ENCODE peak calls at places on chromosomes 3 and 15, in seven cellular contexts. One of them, this sample, is unnamed.
A peak's percentile ranks its signal among the peaks of the same experiment; 100 is the strongest.

GRCh38 chr3:27800261-27800660 is 78.1 kb upstream of the EOMES start:
- DNase-seq in cardiac muscle cell: no peak
- DNase-seq in uterus: no peak
- DNase-seq in IMR-90: peak; percentile 0
- DNase-seq in prostate gland: no peak
- DNase-seq in hepatocyte: no peak
- DNase-seq in ovary: no peak
- DNase-seq in this sample: no peak

GRCh38 chr3:81695302-81695701 is 66.1 kb downstream of the GBE1 start:
- DNase-seq in cardiac muscle cell: no peak
- DNase-seq in uterus: no peak
- DNase-seq in IMR-90: no peak
- DNase-seq in prostate gland: no peak
- DNase-seq in hepatocyte: no peak
- DNase-seq in ovary: no peak
- DNase-seq in this sample: no peak

GRCh38 chr3:72299823-72300222 is 514.9 kb upstream of the PROK2 start:
- DNase-seq in cardiac muscle cell: no peak
- DNase-seq in uterus: no peak
- DNase-seq in IMR-90: no peak
- DNase-seq in prostate gland: no peak
- DNase-seq in hepatocyte: no peak
- DNase-seq in ovary: no peak
- DNase-seq in this sample: no peak

GRCh38 chr15:70954733-70955132 is 62.1 kb downstream of the LRRC49 start:
- DNase-seq in cardiac muscle cell: no peak
- DNase-seq in uterus: no peak
- DNase-seq in IMR-90: no peak
- DNase-seq in prostate gland: no peak
- DNase-seq in hepatocyte: no peak
- DNase-seq in ovary: no peak
- DNase-seq in this sample: no peak

GRCh38 chr3:49248828-49249227 is 28.2 kb downstream of the C3orf62 start:
- DNase-seq in cardiac muscle cell: no peak
- DNase-seq in uterus: peak; percentile 33
- DNase-seq in IMR-90: peak; percentile 16
- DNase-seq in prostate gland: no peak
- DNase-seq in hepatocyte: peak; percentile 43
- DNase-seq in ovary: no peak
- DNase-seq in this sample: peak; percentile 23

GRCh38 chr15:73870700-73871408 is 2.5 kb upstream of the TBC1D21 start:
- DNase-seq in cardiac muscle cell: peak; percentile 54
- DNase-seq in uterus: peak; percentile 44
- DNase-seq in IMR-90: peak; percentile 18
- DNase-seq in prostate gland: no peak
- DNase-seq in hepatocyte: peak; percentile 33
- DNase-seq in ovary: peak; percentile 39
- DNase-seq in this sample: no peak

GRCh38 chr3:189907803-189908202 is 212.9 kb downstream of the P3H2 start:
- DNase-seq in cardiac muscle cell: no peak
- DNase-seq in uterus: no peak
- DNase-seq in IMR-90: no peak
- DNase-seq in prostate gland: no peak
- DNase-seq in hepatocyte: no peak
- DNase-seq in ovary: no peak
- DNase-seq in this sample: no peak

GRCh38 chr3:64345351-64345750 is 120.1 kb upstream of the PRICKLE2 start:
- DNase-seq in cardiac muscle cell: no peak
- DNase-seq in uterus: peak; percentile 56
- DNase-seq in IMR-90: peak; percentile 89
- DNase-seq in prostate gland: no peak
- DNase-seq in hepatocyte: peak; percentile 47
- DNase-seq in ovary: no peak
- DNase-seq in this sample: no peak

GRCh38 chr15:78931439-78931981 is 13.3 kb downstream of the CTSH start:
- DNase-seq in cardiac muscle cell: no peak
- DNase-seq in uterus: no peak
- DNase-seq in IMR-90: no peak
- DNase-seq in prostate gland: peak; percentile 37
- DNase-seq in hepatocyte: no peak
- DNase-seq in ovary: no peak
- DNase-seq in this sample: no peak

GRCh38 chr3:37544869-37545352 is 316.8 kb upstream of the CTDSPL start:
- DNase-seq in cardiac muscle cell: no peak
- DNase-seq in uterus: no peak
- DNase-seq in IMR-90: no peak
- DNase-seq in prostate gland: no peak
- DNase-seq in hepatocyte: no peak
- DNase-seq in ovary: no peak
- DNase-seq in this sample: no peak

GRCh38 chr15:87619161-87619960 is 637.2 kb downstream of the NTRK3 start:
- DNase-seq in cardiac muscle cell: no peak
- DNase-seq in uterus: peak; percentile 36
- DNase-seq in IMR-90: peak; percentile 44
- DNase-seq in prostate gland: no peak
- DNase-seq in hepatocyte: peak; percentile 58
- DNase-seq in ovary: no peak
- DNase-seq in this sample: no peak

GRCh38 chr3:45807645-45808540 is 11.6 kb upstream of the SLC6A20 start:
- DNase-seq in cardiac muscle cell: no peak
- DNase-seq in uterus: no peak
- DNase-seq in IMR-90: no peak
- DNase-seq in prostate gland: no peak
- DNase-seq in hepatocyte: no peak
- DNase-seq in ovary: no peak
- DNase-seq in this sample: no peak

GRCh38 chr15:40239671-40240618 is 1.1 kb downstream of the PAK6 start:
- DNase-seq in cardiac muscle cell: no peak
- DNase-seq in uterus: no peak
- DNase-seq in IMR-90: no peak
- DNase-seq in prostate gland: no peak
- DNase-seq in hepatocyte: no peak
- DNase-seq in ovary: no peak
- DNase-seq in this sample: no peak

GRCh38 chr3:195764961-195765706 is 44.4 kb downstream of the MUC20 start:
- DNase-seq in cardiac muscle cell: no peak
- DNase-seq in uterus: no peak
- DNase-seq in IMR-90: no peak
- DNase-seq in prostate gland: no peak
- DNase-seq in hepatocyte: no peak
- DNase-seq in ovary: no peak
- DNase-seq in this sample: no peak

GRCh38 chr3:121707531-121708273 is 41.8 kb downstream of the GOLGB1 start:
- DNase-seq in cardiac muscle cell: no peak
- DNase-seq in uterus: no peak
- DNase-seq in IMR-90: peak; percentile 2
- DNase-seq in prostate gland: no peak
- DNase-seq in hepatocyte: no peak
- DNase-seq in ovary: no peak
- DNase-seq in this sample: peak; percentile 77

GRCh38 chr3:55484191-55484644 is 2.9 kb downstream of the WNT5A start:
- DNase-seq in cardiac muscle cell: peak; percentile 30
- DNase-seq in uterus: no peak
- DNase-seq in IMR-90: no peak
- DNase-seq in prostate gland: no peak
- DNase-seq in hepatocyte: peak; percentile 37
- DNase-seq in ovary: peak; percentile 53
- DNase-seq in this sample: no peak

GRCh38 chr3:32983124-32983523 is 31.7 kb downstream of the CCR4 start:
- DNase-seq in cardiac muscle cell: no peak
- DNase-seq in uterus: no peak
- DNase-seq in IMR-90: no peak
- DNase-seq in prostate gland: no peak
- DNase-seq in hepatocyte: no peak
- DNase-seq in ovary: no peak
- DNase-seq in this sample: no peak

GRCh38 chr15:45451265-45451664 is 71.3 kb downstream of the SLC30A4 start:
- DNase-seq in cardiac muscle cell: no peak
- DNase-seq in uterus: no peak
- DNase-seq in IMR-90: no peak
- DNase-seq in prostate gland: no peak
- DNase-seq in hepatocyte: no peak
- DNase-seq in ovary: no peak
- DNase-seq in this sample: no peak

GRCh38 chr3:84108442-84108971 is 850.3 kb upstream of the CADM2 start:
- DNase-seq in cardiac muscle cell: peak; percentile 45
- DNase-seq in uterus: no peak
- DNase-seq in IMR-90: peak; percentile 77
- DNase-seq in prostate gland: no peak
- DNase-seq in hepatocyte: no peak
- DNase-seq in ovary: no peak
- DNase-seq in this sample: no peak

GRCh38 chr3:152047465-152047864 is 174.0 kb downstream of the SUCNR1 start:
- DNase-seq in cardiac muscle cell: no peak
- DNase-seq in uterus: no peak
- DNase-seq in IMR-90: peak; percentile 68
- DNase-seq in prostate gland: no peak
- DNase-seq in hepatocyte: no peak
- DNase-seq in ovary: no peak
- DNase-seq in this sample: no peak

GRCh38 chr3:35596611-35597010 is 42.7 kb upstream of the ARPP21 start:
- DNase-seq in cardiac muscle cell: no peak
- DNase-seq in uterus: no peak
- DNase-seq in IMR-90: no peak
- DNase-seq in prostate gland: no peak
- DNase-seq in hepatocyte: no peak
- DNase-seq in ovary: no peak
- DNase-seq in this sample: no peak

GRCh38 chr3:183265157-183265642 is 12.1 kb downstream of the B3GNT5 start:
- DNase-seq in cardiac muscle cell: no peak
- DNase-seq in uterus: peak; percentile 28
- DNase-seq in IMR-90: no peak
- DNase-seq in prostate gland: no peak
- DNase-seq in hepatocyte: no peak
- DNase-seq in ovary: no peak
- DNase-seq in this sample: no peak

GRCh38 chr15:61118885-61119284 is 110.2 kb downstream of the RORA start:
- DNase-seq in cardiac muscle cell: no peak
- DNase-seq in uterus: no peak
- DNase-seq in IMR-90: no peak
- DNase-seq in prostate gland: no peak
- DNase-seq in hepatocyte: no peak
- DNase-seq in ovary: no peak
- DNase-seq in this sample: no peak
- TF ChIP-seq CTCF in cardiac muscle cell: peak; percentile 26
- TF ChIP-seq CTCF in uterus: no peak
- TF ChIP-seq CTCF in IMR-90: peak; percentile 3
- TF ChIP-seq CTCF in prostate gland: no peak
- TF ChIP-seq CTCF in hepatocyte: no peak
- TF ChIP-seq CTCF in ovary: no peak
- TF ChIP-seq CTCF in this sample: peak; percentile 9

DNA sequence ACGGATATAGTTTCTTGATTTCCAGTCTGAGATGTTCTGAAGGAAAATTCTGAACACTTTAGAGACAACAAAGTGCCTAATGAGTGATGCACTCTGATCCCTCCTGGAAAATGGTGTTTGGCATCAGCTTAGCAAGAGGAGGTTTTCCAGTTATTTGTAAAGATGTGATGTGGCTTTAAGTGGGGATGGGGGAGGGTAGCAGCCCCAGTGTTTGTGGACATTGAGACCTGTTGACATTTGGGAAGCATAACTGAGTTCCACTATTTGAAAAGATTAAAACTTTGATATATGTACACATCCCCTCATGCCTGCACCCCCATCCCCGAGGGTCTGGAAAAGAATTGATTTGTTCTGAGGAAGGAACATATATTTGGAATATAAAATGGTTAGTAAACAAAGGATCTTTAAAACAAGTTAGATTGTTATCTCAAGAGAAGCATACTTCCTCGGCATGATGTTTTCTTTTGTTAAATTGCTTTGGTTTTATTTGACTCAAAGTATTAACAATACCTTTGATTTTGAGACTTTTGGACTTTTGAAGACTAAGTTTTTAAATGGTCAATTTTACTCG is 6.5 kb downstream of the IGF1R start:
- DNase-seq in cardiac muscle cell: no peak
- DNase-seq in uterus: no peak
- DNase-seq in IMR-90: no peak
- DNase-seq in prostate gland: no peak
- DNase-seq in hepatocyte: no peak
- DNase-seq in ovary: no peak
- DNase-seq in this sample: no peak
- H3K4me3 ChIP-seq in cardiac muscle cell: no peak overlapping the region
- H3K4me3 ChIP-seq in uterus: no peak overlapping the region
- H3K4me3 ChIP-seq in IMR-90: no peak overlapping the region
- H3K4me3 ChIP-seq in prostate gland: no peak overlapping the region
- H3K4me3 ChIP-seq in hepatocyte: no peak overlapping the region
- H3K4me3 ChIP-seq in ovary: no peak overlapping the region
- H3K4me3 ChIP-seq in this sample: peak overlapping the region; percentile 23

DNA sequence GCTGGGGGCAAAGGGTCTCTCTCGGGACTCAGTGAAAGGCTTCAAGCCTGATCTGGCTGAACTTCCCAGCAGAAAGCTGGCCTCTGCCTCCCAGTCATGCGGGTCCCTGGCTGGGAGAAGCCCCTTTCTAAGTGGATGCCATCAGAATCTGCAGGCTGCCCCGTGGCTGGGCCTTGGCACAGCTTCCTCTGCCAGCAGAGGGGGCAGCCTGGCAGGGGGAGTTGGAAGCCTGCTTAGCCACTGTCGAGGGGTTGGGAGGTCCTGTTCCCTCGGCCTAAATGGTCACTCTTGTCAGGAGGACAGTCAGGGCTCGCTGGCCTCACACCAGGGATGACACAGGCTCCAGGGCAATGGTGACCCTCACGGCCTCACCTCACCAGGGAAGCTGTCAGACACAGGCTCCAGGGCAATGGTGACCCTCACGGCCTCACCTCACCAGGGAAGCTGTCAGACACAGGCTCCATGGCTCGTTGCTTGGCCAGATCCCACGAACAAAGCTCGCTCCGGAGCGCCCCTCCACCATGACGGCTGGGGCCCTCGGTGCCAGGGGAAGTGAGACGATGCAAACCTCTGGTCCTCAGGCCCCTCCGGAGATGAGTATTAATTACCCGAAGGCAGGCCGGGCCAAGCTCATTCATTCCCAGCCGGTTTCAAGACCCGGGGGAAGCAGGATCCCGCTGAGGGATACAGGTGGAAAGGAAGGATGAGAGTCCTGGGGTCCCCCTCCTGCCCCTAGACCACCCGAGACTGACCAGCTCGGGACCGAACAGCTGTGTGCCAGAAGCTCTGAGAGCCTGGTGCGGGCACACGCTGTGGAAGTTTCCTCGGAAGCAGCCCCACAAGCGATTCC is 151.0 kb downstream of the CHSY1 start:
- DNase-seq in cardiac muscle cell: no peak
- DNase-seq in uterus: no peak
- DNase-seq in IMR-90: no peak
- DNase-seq in prostate gland: no peak
- DNase-seq in hepatocyte: no peak
- DNase-seq in ovary: peak; percentile 8
- DNase-seq in this sample: no peak
- TF ChIP-seq CTCF in cardiac muscle cell: no peak
- TF ChIP-seq CTCF in uterus: no peak
- TF ChIP-seq CTCF in IMR-90: no peak
- TF ChIP-seq CTCF in prostate gland: no peak
- TF ChIP-seq CTCF in hepatocyte: no peak
- TF ChIP-seq CTCF in ovary: no peak
- TF ChIP-seq CTCF in this sample: no peak

DNA sequence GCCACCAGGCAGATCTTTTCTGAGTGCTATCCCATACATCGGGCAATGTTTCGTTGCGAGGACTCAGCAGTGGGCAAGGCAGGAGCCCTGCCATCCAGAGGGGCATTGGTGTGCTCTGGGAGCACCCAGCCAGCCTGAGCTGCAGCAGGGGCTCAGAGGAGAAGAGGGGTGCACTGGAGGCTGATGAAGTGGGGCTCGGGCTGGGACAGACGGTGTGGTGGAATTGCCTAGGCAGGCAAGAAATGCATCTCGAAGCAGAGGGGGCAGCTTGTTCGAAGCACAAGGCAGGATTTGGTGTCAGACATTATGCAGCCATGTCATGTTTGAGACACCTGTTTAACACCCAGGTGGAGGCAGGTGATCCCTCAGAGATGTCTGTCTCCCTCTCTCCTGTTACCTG is 19.3 kb downstream of the PAQR5 start:
- DNase-seq in cardiac muscle cell: no peak
- DNase-seq in uterus: no peak
- DNase-seq in IMR-90: no peak
- DNase-seq in prostate gland: no peak
- DNase-seq in hepatocyte: no peak
- DNase-seq in ovary: no peak
- DNase-seq in this sample: no peak
- H3K4me3 ChIP-seq in cardiac muscle cell: no peak overlapping the region
- H3K4me3 ChIP-seq in uterus: no peak overlapping the region
- H3K4me3 ChIP-seq in IMR-90: no peak overlapping the region
- H3K4me3 ChIP-seq in prostate gland: no peak overlapping the region
- H3K4me3 ChIP-seq in hepatocyte: no peak overlapping the region
- H3K4me3 ChIP-seq in ovary: no peak overlapping the region
- H3K4me3 ChIP-seq in this sample: no peak overlapping the region

This sample was measured in LNCaP clone FGC.